ENCODE peak calls at places on chromosomes 6 and 20, in ten cellular contexts. I is OCI-LY7; X is osteoblast; P is CD8-positive, alpha-beta T cell; E is HepG2; C is H9; R is ovary; T is heart left ventricle; K is testis; O is heart right ventricle. V is an unnamed sample.

GRCh38 chr6:54718541-54719023 is 128.0 kb upstream of the FAM83B start:
- DNase-seq in I (no peak), X (no peak), P (no peak), E (no peak), C (no peak), R (no peak), T (no peak), K (no peak), O (no peak), V (no peak)

GRCh38 chr6:3740551-3741476 is 10.7 kb downstream of the PXDC1 start:
- DNase-seq in I (no peak), X (peak; percentile 48), P (no peak), E (no peak), C (no peak), R (peak; percentile 30), T (no peak), K (no peak), O (no peak), V (peak; percentile 63)

GRCh38 chr20:32387262-32387661 is 29.1 kb downstream of the ASXL1 start:
- DNase-seq in I (no peak), X (no peak), P (peak; percentile 14), E (no peak), C (no peak), R (no peak), T (no peak), K (no peak), O (no peak), V (no peak)

GRCh38 chr20:17626217-17627007 is 55.6 kb downstream of the RRBP1 start:
- DNase-seq in I (no peak), X (peak; percentile 61), P (no peak), E (no peak), C (no peak), R (peak; percentile 35), T (no peak), K (no peak), O (no peak), V (peak; percentile 63)

GRCh38 chr20:49140834-49141233 is 47.3 kb downstream of the STAU1 start:
- DNase-seq in I (no peak), X (no peak), P (no peak), E (no peak), C (no peak), R (no peak), T (no peak), K (no peak), O (no peak), V (no peak)

GRCh38 chr6:26457407-26457795 is 354 bp upstream of the BTN2A1 start:
- DNase-seq in I (no peak), X (no peak), P (no peak), E (no peak), C (peak; percentile 58), R (peak; percentile 43), T (peak; percentile 37), K (peak; percentile 29), O (peak; percentile 24), V (peak; percentile 70)

GRCh38 chr20:32777177-32777956 is 15.2 kb downstream of the DNMT3B start:
- DNase-seq in I (no peak), X (peak; percentile 67), P (no peak), E (peak; percentile 56), C (no peak), R (no peak), T (no peak), K (no peak), O (no peak), V (no peak)

GRCh38 chr20:20210943-20211273 is 157.0 kb upstream of the INSM1 start:
- DNase-seq in I (no peak), X (no peak), P (no peak), E (no peak), C (no peak), R (no peak), T (no peak), K (no peak), O (no peak), V (no peak)

GRCh38 chr6:35304299-35304698 is 6.7 kb downstream of the DEF6 start:
- DNase-seq in I (no peak), X (peak; percentile 60), P (no peak), E (no peak), C (no peak), R (no peak), T (no peak), K (no peak), O (no peak), V (no peak)

GRCh38 chr6:20217476-20217855 is 5.2 kb upstream of the MBOAT1 start:
- DNase-seq in I (no peak), X (no peak), P (no peak), E (no peak), C (no peak), R (no peak), T (peak; percentile 33), K (no peak), O (no peak), V (no peak)

GRCh38 chr6:32529697-32530429 is at the start of gene HLA-DRB5:
- DNase-seq in I (peak; percentile 59), X (no peak), P (no peak), E (no peak), C (no peak), R (no peak), T (peak; percentile 63), K (peak; percentile 12), O (peak; percentile 73), V (peak; percentile 20)

GRCh38 chr6:11772109-11772830 is 6.3 kb downstream of the ADTRP start:
- DNase-seq in I (no peak), X (peak; percentile 96), P (no peak), E (no peak), C (no peak), R (no peak), T (no peak), K (no peak), O (no peak), V (no peak)

GRCh38 chr6:11770546-11771466 is 7.8 kb downstream of the ADTRP start:
- DNase-seq in I (no peak), X (peak; percentile 90), P (no peak), E (no peak), C (peak; percentile 64), R (peak; percentile 79), T (peak; percentile 88), K (peak; percentile 71), O (peak; percentile 88), V (peak; percentile 96)

GRCh38 chr6:11773013-11773412 is 5.6 kb downstream of the ADTRP start:
- DNase-seq in I (no peak), X (no peak), P (no peak), E (no peak), C (no peak), R (no peak), T (no peak), K (no peak), O (no peak), V (no peak)

GRCh38 chr6:11769816-11770545 is 8.6 kb downstream of the ADTRP start:
- DNase-seq in I (no peak), X (no peak), P (no peak), E (no peak), C (peak; percentile 67), R (no peak), T (no peak), K (no peak), O (no peak), V (no peak)

GRCh38 chr6:11771473-11772048 is 7.0 kb downstream of the ADTRP start:
- DNase-seq in I (no peak), X (no peak), P (no peak), E (no peak), C (no peak), R (no peak), T (no peak), K (no peak), O (no peak), V (no peak)
- H3K27ac ChIP-seq in I (no peak overlapping the region), X (peak overlapping the region; percentile 95), P (no peak overlapping the region), E (no peak overlapping the region), C (no peak overlapping the region), R (no peak overlapping the region), T (peak overlapping the region; percentile 84), K (no peak overlapping the region), O (peak overlapping the region; percentile 89), V (peak overlapping the region; percentile 84)

GRCh38 chr6:157021267-157022021 is 244.3 kb downstream of the ARID1B start:
- DNase-seq in I (peak; percentile 93), X (peak; percentile 95), P (peak; percentile 84), E (peak; percentile 91), C (peak; percentile 86), R (peak; percentile 93), T (peak; percentile 93), K (peak; percentile 91), O (peak; percentile 91), V (peak; percentile 94)
- TF ChIP-seq CTCF in I (peak; percentile 38), X (peak; percentile 12), P (no peak), E (peak; percentile 72), C (peak; percentile 55), R (peak; percentile 44), T (peak; percentile 49), K (peak; percentile 39), O (peak; percentile 49), V (peak; percentile 40)

GRCh38 chr6:30742316-30743098 is at the start of gene FLOT1:
- DNase-seq in I (peak; percentile 84), X (peak; percentile 98), P (peak; percentile 74), E (peak; percentile 97), C (peak; percentile 98), R (peak; percentile 94), T (peak; percentile 97), K (peak; percentile 94), O (peak; percentile 96), V (peak; percentile 97)

GRCh38 chr6:30743099-30744053 is 889 bp upstream of the FLOT1 start:
- DNase-seq in I (no peak), X (peak; percentile 58), P (peak; percentile 19), E (no peak), C (no peak), R (no peak), T (no peak), K (peak; percentile 42), O (no peak), V (peak; percentile 77)

GRCh38 chr6:30740540-30740870 is 2.0 kb downstream of the FLOT1 start:
- DNase-seq in I (no peak), X (no peak), P (no peak), E (no peak), C (no peak), R (no peak), T (no peak), K (no peak), O (no peak), V (no peak)

GRCh38 chr6:30741789-30742315 is 635 bp downstream of the FLOT1 start:
- DNase-seq in I (no peak), X (peak; percentile 91), P (no peak), E (no peak), C (no peak), R (no peak), T (peak; percentile 79), K (no peak), O (peak; percentile 74), V (no peak)

GRCh38 chr6:30740993-30741784 is 1.3 kb downstream of the FLOT1 start:
- DNase-seq in I (no peak), X (no peak), P (no peak), E (no peak), C (no peak), R (no peak), T (no peak), K (no peak), O (no peak), V (no peak)
- H3K4me1 ChIP-seq in I (peaks cover 31% of the 10 kb centered on the region), X (peaks cover 18% of the 10 kb centered on the region), P (peaks cover 58% of the 10 kb centered on the region), E (peaks cover 71% of the 10 kb centered on the region), C (peaks cover 2% of the 10 kb centered on the region), R (peaks cover 7% of the 10 kb centered on the region), T (peaks cover 63% of the 10 kb centered on the region), K (peaks cover 21% of the 10 kb centered on the region), O (peaks cover 53% of the 10 kb centered on the region), V (peaks cover 27% of the 10 kb centered on the region)

DNA sequence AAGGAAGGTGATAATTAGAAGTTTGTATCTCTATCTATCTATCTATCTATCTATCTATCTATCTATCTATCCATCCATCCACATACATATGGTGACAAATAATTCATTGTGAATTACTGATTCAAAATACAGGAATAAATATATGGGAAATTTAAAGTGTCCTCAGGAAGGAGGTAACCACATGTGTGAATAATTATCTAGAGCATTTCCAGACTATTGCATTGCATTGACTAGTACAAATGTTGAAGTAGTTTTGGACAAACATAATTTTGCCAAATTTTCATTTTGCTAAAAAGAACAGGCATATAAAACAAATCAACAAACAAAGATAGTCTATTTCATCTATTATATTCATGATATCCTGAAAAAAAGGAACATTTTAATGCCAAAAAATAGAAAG is 192.7 kb downstream of the UTRN start:
- DNase-seq in I (no peak), X (no peak), P (no peak), E (no peak), C (no peak), R (no peak), T (no peak), K (no peak), O (no peak), V (no peak)
- H3K27ac ChIP-seq in I (no peak overlapping the region), X (no peak overlapping the region), P (no peak overlapping the region), E (no peak overlapping the region), C (no peak overlapping the region), R (no peak overlapping the region), T (peak overlapping the region; percentile 28), K (no peak overlapping the region), O (no peak overlapping the region), V (peak overlapping the region; percentile 29)